ENCODE peak calls at places on chromosomes 7 and 10, in ten cellular contexts. K is Peyer's patch, S is IMR-90, Q is K562, N is HepG2, G is body of pancreas, E is gastrocnemius medialis, W is heart left ventricle, M is A549, B is adrenal gland. X is an unnamed sample.
A peak's percentile ranks its signal among the peaks of the same experiment; 100 is the strongest.

GRCh38 chr7:47952224-47952623 is 4.0 kb upstream of the PKD1L1 start:
- DNase-seq in K (no peak), S (no peak), Q (no peak), N (no peak), G (no peak), E (no peak), W (no peak), M (no peak), B (no peak), X (no peak)

GRCh38 chr10:15401382-15401781 is 30.3 kb upstream of the FAM171A1 start:
- DNase-seq in K (no peak), S (no peak), Q (no peak), N (no peak), G (no peak), E (no peak), W (no peak), M (no peak), B (no peak), X (no peak)

GRCh38 chr7:104272767-104273384 is 55.5 kb upstream of the LHFPL3 start:
- DNase-seq in K (no peak), S (peak; percentile 57), Q (peak; percentile 24), N (peak; percentile 36), G (no peak), E (no peak), W (no peak), M (no peak), B (peak; percentile 7), X (no peak)

GRCh38 chr7:142469653-142470335 is 211.9 kb upstream of the PRSS58 start:
- DNase-seq in K (no peak), S (no peak), Q (no peak), N (no peak), G (no peak), E (no peak), W (no peak), M (no peak), B (no peak), X (no peak)

GRCh38 chr7:97138830-97139229 is 21.3 kb downstream of the SDHAF3 start:
- DNase-seq in K (no peak), S (no peak), Q (no peak), N (no peak), G (no peak), E (no peak), W (no peak), M (no peak), B (no peak), X (no peak)

GRCh38 chr7:5672468-5672867 is 109.0 kb downstream of the RNF216 start:
- DNase-seq in K (no peak), S (peak; percentile 77), Q (no peak), N (no peak), G (no peak), E (no peak), W (no peak), M (no peak), B (no peak), X (no peak)

GRCh38 chr7:149136118-149136517 is 10.0 kb upstream of the ZNF425 start:
- DNase-seq in K (no peak), S (no peak), Q (no peak), N (no peak), G (no peak), E (no peak), W (no peak), M (no peak), B (no peak), X (no peak)

GRCh38 chr7:84637568-84638338 is 443.2 kb upstream of the SEMA3A start:
- DNase-seq in K (no peak), S (peak; percentile 90), Q (no peak), N (no peak), G (no peak), E (no peak), W (no peak), M (no peak), B (no peak), X (no peak)

GRCh38 chr10:72107325-72108003 is 19.1 kb upstream of the SPOCK2 start:
- DNase-seq in K (no peak), S (no peak), Q (no peak), N (no peak), G (no peak), E (no peak), W (no peak), M (peak; percentile 17), B (no peak), X (no peak)

GRCh38 chr7:37920619-37921339 is at the start of gene EPDR1:
- DNase-seq in K (peak; percentile 84), S (no peak), Q (no peak), N (peak; percentile 74), G (peak; percentile 85), E (peak; percentile 77), W (peak; percentile 54), M (peak; percentile 63), B (peak; percentile 81), X (no peak)

GRCh38 chr7:5686131-5686530 is 95.3 kb downstream of the RNF216 start:
- DNase-seq in K (no peak), S (no peak), Q (no peak), N (no peak), G (no peak), E (no peak), W (no peak), M (no peak), B (no peak), X (no peak)

GRCh38 chr10:116168329-116168728 is 104.7 kb downstream of the GFRA1 start:
- DNase-seq in K (no peak), S (no peak), Q (no peak), N (no peak), G (no peak), E (no peak), W (no peak), M (no peak), B (no peak), X (no peak)

GRCh38 chr7:135291809-135292253 is 58.2 kb downstream of the STRA8 start:
- DNase-seq in K (no peak), S (peak; percentile 86), Q (no peak), N (peak; percentile 7), G (no peak), E (no peak), W (no peak), M (peak; percentile 62), B (no peak), X (no peak)

GRCh38 chr7:44754802-44755697 is 6.4 kb downstream of the ZMIZ2 start:
- DNase-seq in K (peak; percentile 45), S (no peak), Q (no peak), N (no peak), G (no peak), E (no peak), W (no peak), M (no peak), B (no peak), X (no peak)

GRCh38 chr7:158270106-158270775 is 317.4 kb downstream of the PTPRN2 start:
- DNase-seq in K (peak; percentile 55), S (no peak), Q (no peak), N (no peak), G (no peak), E (no peak), W (no peak), M (no peak), B (no peak), X (no peak)

GRCh38 chr7:23181684-23182553 is at the start of gene NUP42:
- DNase-seq in K (peak; percentile 97), S (peak; percentile 100), Q (peak; percentile 94), N (peak; percentile 99), G (peak; percentile 95), E (peak; percentile 95), W (peak; percentile 95), M (peak; percentile 93), B (peak; percentile 96), X (peak; percentile 70)
- TF ChIP-seq POLR2A in K (peak; percentile 79), S (peak; percentile 72), Q (peak; percentile 96), N (peak; percentile 94), G (peak; percentile 86), E (peak; percentile 52), W (peak; percentile 68), M (peak; percentile 89), B (peak; percentile 85), X (no peak)

DNA sequence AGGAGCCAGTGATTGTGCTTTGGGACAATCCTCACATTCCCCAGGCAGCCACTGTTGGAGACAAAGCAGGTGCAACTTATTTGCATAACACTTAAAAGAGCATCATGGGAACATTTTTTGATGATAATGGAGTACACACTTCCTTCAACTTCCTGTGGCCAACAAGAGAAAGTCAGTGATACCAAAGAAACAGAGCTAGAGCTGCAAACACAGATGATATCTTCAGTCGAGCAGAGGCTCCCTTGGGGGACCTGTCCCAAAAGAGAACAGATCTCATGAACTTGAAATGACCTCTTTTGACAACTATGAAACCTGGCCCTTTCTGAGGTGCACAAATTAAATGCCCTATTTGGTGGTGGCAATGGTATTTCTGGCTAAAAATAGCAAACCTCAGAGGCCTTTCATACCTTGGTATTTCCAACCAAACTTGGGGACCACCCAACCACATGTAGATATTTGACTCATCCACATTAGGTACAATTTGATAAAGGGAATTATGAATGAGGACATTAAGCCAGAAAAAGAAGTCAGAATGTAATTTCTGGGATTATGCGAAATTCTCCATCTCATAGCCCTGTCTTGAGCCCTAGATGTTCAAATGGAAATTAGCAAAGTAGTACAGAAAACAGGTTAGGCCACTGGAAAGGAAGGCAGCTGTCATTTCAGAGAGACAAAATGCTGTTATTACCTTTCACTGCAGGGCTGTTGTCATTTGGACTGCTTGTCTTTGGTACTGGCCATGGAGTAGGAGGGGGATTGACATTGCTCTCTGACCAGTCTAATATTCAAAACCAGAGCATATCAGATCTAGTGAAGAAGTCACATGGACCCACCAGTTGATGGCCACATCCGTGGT is 146.2 kb downstream of the ICA1 start:
- DNase-seq in K (no peak), S (no peak), Q (no peak), N (no peak), G (no peak), E (no peak), W (no peak), M (no peak), B (no peak), X (no peak)
- H3K27ac ChIP-seq in K (peak overlapping the region; percentile 24), S (no peak overlapping the region), Q (no peak overlapping the region), N (no peak overlapping the region), G (no peak overlapping the region), E (no peak overlapping the region), W (no peak overlapping the region), M (no peak overlapping the region), B (no peak overlapping the region), X (no peak overlapping the region)

DNA sequence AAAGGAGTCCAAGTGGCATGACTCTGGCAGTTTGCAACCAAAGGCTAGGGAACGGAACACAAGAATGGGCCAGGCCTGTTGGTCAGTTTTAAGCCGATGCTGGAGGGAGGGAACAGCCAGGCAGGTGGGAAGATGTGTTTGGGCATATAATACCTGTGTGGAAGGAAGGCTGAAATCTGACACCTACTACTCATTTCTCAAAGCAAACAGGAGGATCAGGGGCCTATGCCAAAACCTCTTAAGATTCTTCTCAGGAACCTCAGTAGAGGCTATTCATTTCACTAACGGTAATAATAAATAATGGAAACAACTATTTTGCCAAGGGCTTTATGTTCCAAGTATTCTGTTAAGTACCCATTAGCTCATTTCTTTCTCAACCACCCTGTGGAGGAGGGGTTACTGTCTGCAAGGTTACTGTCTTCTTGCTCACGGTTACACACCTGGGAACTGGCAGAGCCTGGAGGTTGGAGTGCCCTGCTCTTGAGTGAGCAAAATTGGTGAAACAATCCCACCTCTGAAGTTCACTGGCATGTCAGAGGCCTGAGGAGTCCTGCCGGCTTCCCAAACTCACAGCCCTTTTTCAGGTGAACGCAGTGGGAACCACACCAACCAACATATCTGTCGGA is 35.5 kb downstream of the GOT1 start:
- DNase-seq in K (no peak), S (no peak), Q (no peak), N (no peak), G (no peak), E (no peak), W (no peak), M (no peak), B (no peak), X (no peak)
- TF ChIP-seq POLR2A in K (no peak), S (no peak), Q (no peak), N (no peak), G (no peak), E (no peak), W (no peak), M (no peak), B (no peak), X (no peak)

GRCh38 chr7:116566666-116567065 is 41.8 kb downstream of the CAV1 start:
- DNase-seq in K (no peak), S (no peak), Q (no peak), N (no peak), G (no peak), E (no peak), W (no peak), M (no peak), B (no peak), X (no peak)
- H3K27ac ChIP-seq in K (no peak overlapping the region), S (no peak overlapping the region), Q (no peak overlapping the region), N (no peak overlapping the region), G (no peak overlapping the region), E (no peak overlapping the region), W (no peak overlapping the region), M (no peak overlapping the region), B (no peak overlapping the region), X (no peak overlapping the region)